ENCODE peak calls at places on chromosomes 3 and 15, in ten cellular contexts. A, K, T, O, M, N, C, S, Y and H are unnamed samples.

GRCh38 chr15:75043509-75044257 is 20.3 kb downstream of the PPCDC start:
- DNase-seq in M (peak; percentile 100), S (peak; percentile 94), Y (peak; percentile 70), C (peak; percentile 100), N (peak; percentile 98), T (peak; percentile 100), A (no peak), K (peak; percentile 100), O (no peak), H (peak; percentile 91)

GRCh38 chr3:133038089-133038730 is at the start of gene TMEM108:
- DNase-seq in S (peak; percentile 73), N (peak; percentile 84), M (peak; percentile 55), O (no peak), A (peak; percentile 98), C (peak; percentile 81), Y (peak; percentile 75), K (peak; percentile 56), T (peak; percentile 25), H (peak; percentile 52)

GRCh38 chr3:65226287-65226686 is 538.5 kb upstream of the ADAMTS9 start:
- DNase-seq in C (no peak), Y (no peak), S (no peak), M (no peak), O (no peak), K (no peak), T (no peak), A (no peak), N (no peak), H (no peak)

GRCh38 chr15:90336705-90337141 is 15.4 kb upstream of the ZNF774 start:
- DNase-seq in S (no peak), M (peak; percentile 40), C (no peak), A (no peak), N (no peak), K (no peak), O (no peak), Y (peak; percentile 85), T (peak; percentile 25), H (no peak)

GRCh38 chr3:164390046-164390445 is 688.2 kb downstream of the SI start:
- DNase-seq in M (no peak), K (no peak), C (no peak), Y (no peak), N (no peak), S (no peak), T (no peak), A (peak; percentile 7), O (no peak), H (no peak)

GRCh38 chr3:127678315-127678599 is 5.5 kb downstream of the ABTB1 start:
- DNase-seq in K (no peak), T (no peak), M (no peak), S (no peak), O (no peak), N (no peak), Y (no peak), C (no peak), A (no peak), H (no peak)

GRCh38 chr3:193902557-193903256 is 233.2 kb upstream of the HES1 start:
- DNase-seq in O (no peak), K (no peak), S (no peak), A (no peak), C (no peak), Y (no peak), N (no peak), T (no peak), M (no peak), H (no peak)

GRCh38 chr3:31710123-31710841 is 177.6 kb downstream of the STT3B start:
- DNase-seq in A (no peak), N (no peak), Y (no peak), K (peak; percentile 22), M (peak; percentile 45), C (no peak), O (no peak), S (no peak), T (peak; percentile 26), H (no peak)

GRCh38 chr3:131708216-131708615 is 205.4 kb upstream of the MRPL3 start:
- DNase-seq in T (peak; percentile 43), A (no peak), C (no peak), O (no peak), M (no peak), K (no peak), Y (no peak), N (no peak), S (no peak), H (no peak)

GRCh38 chr3:190863119-190863465 is 598 bp upstream of the GMNC start:
- DNase-seq in T (peak; percentile 26), Y (no peak), S (no peak), M (peak; percentile 4), A (no peak), O (no peak), N (no peak), C (no peak), K (no peak), H (no peak)

GRCh38 chr15:55267401-55268053 is 22.1 kb downstream of the RAB27A start:
- DNase-seq in A (no peak), Y (no peak), O (no peak), C (no peak), N (no peak), S (no peak), M (peak; percentile 52), K (peak; percentile 41), T (no peak), H (peak; percentile 69)

GRCh38 chr3:117010316-117010715 is 300.7 kb downstream of the TUSC7 start:
- DNase-seq in N (no peak), K (no peak), M (no peak), T (no peak), Y (no peak), C (no peak), A (no peak), O (no peak), S (no peak), H (no peak)

GRCh38 chr15:74833376-74834107 is 7.1 kb downstream of the CPLX3 start:
- DNase-seq in M (no peak), S (no peak), C (no peak), A (no peak), T (no peak), N (no peak), K (no peak), Y (no peak), O (no peak), H (no peak)

GRCh38 chr3:48432411-48433371 is 2.8 kb upstream of the PLXNB1 start:
- DNase-seq in T (no peak), A (peak; percentile 92), S (no peak), C (no peak), M (peak; percentile 23), O (peak; percentile 24), N (no peak), Y (peak; percentile 21), K (no peak), H (peak; percentile 25)

GRCh38 chr3:169390741-169391300 is 272.7 kb downstream of the MECOM start:
- DNase-seq in S (no peak), O (no peak), N (no peak), K (peak; percentile 64), C (no peak), M (peak; percentile 26), A (no peak), Y (no peak), T (peak; percentile 28), H (no peak)

GRCh38 chr3:536417-536813 is 339.9 kb downstream of the CHL1 start:
- DNase-seq in Y (no peak), A (no peak), M (no peak), T (no peak), O (no peak), S (no peak), K (no peak), C (no peak), N (no peak), H (no peak)
- H3K4me3 ChIP-seq in Y (no peak overlapping the region), A (peak overlapping the region; percentile 61), M (peak overlapping the region; percentile 45), T (peak overlapping the region; percentile 21), O (no peak overlapping the region), S (peak overlapping the region; percentile 15), K (peak overlapping the region; percentile 44), C (peak overlapping the region; percentile 67), N (peak overlapping the region; percentile 52), H (no peak overlapping the region)

GRCh38 chr3:72152551-72153476 is 367.9 kb upstream of the PROK2 start:
- DNase-seq in C (peak; percentile 81), S (peak; percentile 76), K (peak; percentile 92), Y (no peak), O (peak; percentile 21), T (peak; percentile 69), M (peak; percentile 70), N (peak; percentile 80), A (no peak), H (peak; percentile 79)
- H3K4me3 ChIP-seq in C (peak overlapping the region; percentile 55), S (no peak overlapping the region), K (peak overlapping the region; percentile 32), Y (no peak overlapping the region), O (peak overlapping the region; percentile 46), T (peak overlapping the region; percentile 27), M (peak overlapping the region; percentile 43), N (peak overlapping the region; percentile 53), A (no peak overlapping the region), H (peak overlapping the region; percentile 10)

GRCh38 chr15:38255690-38256089 is 3.1 kb downstream of the SPRED1 start:
- DNase-seq in M (no peak), S (no peak), Y (no peak), C (no peak), N (no peak), A (no peak), K (no peak), T (no peak), O (no peak), H (no peak)

GRCh38 chr15:38251726-38252480 is 733 bp upstream of the SPRED1 start:
- DNase-seq in M (peak; percentile 99), K (peak; percentile 99), A (peak; percentile 99), N (peak; percentile 96), T (peak; percentile 99), S (peak; percentile 88), Y (peak; percentile 90), O (peak; percentile 96), C (peak; percentile 93), H (peak; percentile 90)

GRCh38 chr15:38252481-38253311 is at the start of gene SPRED1:
- DNase-seq in Y (peak; percentile 48), S (peak; percentile 63), N (peak; percentile 94), K (peak; percentile 55), C (peak; percentile 88), T (peak; percentile 53), A (peak; percentile 57), M (peak; percentile 72), O (no peak), H (peak; percentile 74)

GRCh38 chr15:38253448-38253847 is 812 bp downstream of the SPRED1 start:
- DNase-seq in O (peak; percentile 28), S (no peak), A (peak; percentile 60), T (peak; percentile 84), M (peak; percentile 71), C (no peak), K (peak; percentile 77), N (no peak), Y (no peak), H (peak; percentile 13)

GRCh38 chr15:38254065-38254883 is 1.6 kb downstream of the SPRED1 start:
- DNase-seq in C (no peak), A (no peak), K (peak; percentile 77), T (peak; percentile 78), N (no peak), O (peak; percentile 51), Y (peak; percentile 16), S (peak; percentile 34), M (peak; percentile 83), H (peak; percentile 62)
- H3K4me3 ChIP-seq in C (peak overlapping the region; percentile 94), A (peak overlapping the region; percentile 56), K (peak overlapping the region; percentile 95), T (peak overlapping the region; percentile 72), N (peak overlapping the region; percentile 92), O (peak overlapping the region; percentile 75), Y (peak overlapping the region; percentile 55), S (peak overlapping the region; percentile 12), M (peak overlapping the region; percentile 82), H (peak overlapping the region; percentile 94)

DNA sequence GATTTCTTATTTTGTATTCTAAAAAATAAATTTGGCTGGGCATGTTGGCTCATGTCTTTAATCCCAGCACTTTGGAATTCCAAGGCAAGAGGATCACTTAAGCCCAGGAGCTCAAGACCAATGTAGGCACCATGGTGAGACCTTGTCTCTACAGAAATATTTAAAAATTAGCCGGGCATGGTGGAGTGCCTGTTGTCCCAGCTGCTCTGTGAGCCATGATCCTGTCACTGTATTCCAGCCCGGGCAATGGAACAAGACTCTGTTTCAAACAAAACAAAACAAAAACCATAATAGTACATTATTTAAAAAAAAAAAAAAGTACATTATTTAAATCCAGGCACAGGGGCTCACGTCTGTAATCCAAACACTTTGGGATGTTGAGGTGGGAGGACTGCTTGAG is 5.5 kb upstream of the RTF1 start:
- DNase-seq in M (no peak), S (no peak), N (no peak), O (no peak), T (no peak), Y (no peak), C (no peak), K (no peak), A (no peak), H (no peak)
- H3K4me3 ChIP-seq in M (no peak overlapping the region), S (no peak overlapping the region), N (no peak overlapping the region), O (no peak overlapping the region), T (no peak overlapping the region), Y (no peak overlapping the region), C (no peak overlapping the region), K (no peak overlapping the region), A (no peak overlapping the region), H (no peak overlapping the region)